ENCODE peak calls at places on chromosomes 3 and 15, in eight cellular contexts. Z is A549, P is IMR-90, J is WTC11, B is GM12878, E is HepG2, M is SK-N-SH, C is K562. G is an unnamed sample.

GRCh38 chr3:16667633-16668032 is 62.4 kb upstream of the DAZL start:
- DNase-seq in Z (no peak), E (no peak), J (no peak), P (no peak), M (no peak), B (no peak), C (no peak), G (no peak)

GRCh38 chr3:105866656-105867653 is 1.9 kb downstream of the CBLB start:
- DNase-seq in P (peak), M (no peak), Z (no peak), B (peak), J (no peak), C (peak), E (peak), G (no peak)

GRCh38 chr3:59401924-59402323 is 352.1 kb upstream of the CFAP20DC start:
- DNase-seq in C (no peak), Z (no peak), P (no peak), J (no peak), E (no peak), M (no peak), B (no peak), G (no peak)

GRCh38 chr3:169583269-169583668 is 80.2 kb downstream of the MECOM start:
- DNase-seq in P (no peak), C (no peak), B (no peak), Z (no peak), J (no peak), E (no peak), M (no peak), G (no peak)

GRCh38 chr15:92898988-92899909 is 875 bp upstream of the CHD2 start:
- DNase-seq in E (no peak), J (no peak), M (no peak), C (peak), Z (peak), P (peak), B (no peak), G (no peak)

GRCh38 chr3:35829499-35829898 is 190.2 kb downstream of the ARPP21 start:
- DNase-seq in E (peak), B (no peak), C (no peak), J (no peak), M (peak), Z (peak), P (no peak), G (no peak)

GRCh38 chr3:69944931-69945493 is 54.5 kb upstream of the SAMMSON start:
- DNase-seq in Z (no peak), C (no peak), P (no peak), E (no peak), B (no peak), J (no peak), M (no peak), G (no peak)

GRCh38 chr15:41797194-41797593 is 22.9 kb downstream of the MAPKBP1 start:
- DNase-seq in M (no peak), B (no peak), Z (no peak), E (no peak), C (no peak), J (no peak), P (no peak), G (no peak)

GRCh38 chr15:90892023-90892422 is 7.7 kb downstream of the FES start:
- DNase-seq in E (no peak), J (no peak), P (no peak), M (no peak), C (no peak), Z (no peak), B (no peak), G (no peak)

GRCh38 chr3:24128195-24129005 is 183.3 kb downstream of the NR1D2 start:
- DNase-seq in B (no peak), M (no peak), Z (peak), J (no peak), C (no peak), P (peak), E (no peak), G (no peak)

GRCh38 chr3:13282986-13283876 is 136.9 kb downstream of the NUP210 start:
- DNase-seq in P (no peak), M (peak), B (no peak), E (no peak), J (peak), Z (peak), C (peak), G (peak)

GRCh38 chr3:24588568-24588967 is 93.9 kb upstream of the THRB start:
- DNase-seq in Z (no peak), B (no peak), C (no peak), M (no peak), P (no peak), E (no peak), J (no peak), G (no peak)

GRCh38 chr3:159829056-159829995 is 159.3 kb upstream of the IL12A start:
- DNase-seq in Z (peak), B (no peak), C (no peak), M (peak), P (peak), J (no peak), E (peak), G (no peak)

GRCh38 chr15:92909131-92909781 is 9.1 kb downstream of the CHD2 start:
- DNase-seq in P (peak), B (no peak), J (no peak), M (no peak), E (no peak), Z (no peak), C (no peak), G (no peak)

GRCh38 chr3:48301814-48302194 is 31.7 kb downstream of the SPINK8 start:
- DNase-seq in C (peak), B (no peak), M (peak), P (peak), Z (peak), J (no peak), E (peak), G (no peak)

GRCh38 chr3:123289336-123290106 is 87.8 kb downstream of the SEC22A start:
- DNase-seq in E (no peak), Z (no peak), M (peak), J (no peak), C (no peak), P (no peak), B (no peak), G (no peak)

GRCh38 chr3:168862466-168862865 is 766.7 kb upstream of the GOLIM4 start:
- DNase-seq in E (no peak), M (no peak), P (no peak), J (no peak), B (no peak), C (no peak), Z (no peak), G (no peak)

DNA sequence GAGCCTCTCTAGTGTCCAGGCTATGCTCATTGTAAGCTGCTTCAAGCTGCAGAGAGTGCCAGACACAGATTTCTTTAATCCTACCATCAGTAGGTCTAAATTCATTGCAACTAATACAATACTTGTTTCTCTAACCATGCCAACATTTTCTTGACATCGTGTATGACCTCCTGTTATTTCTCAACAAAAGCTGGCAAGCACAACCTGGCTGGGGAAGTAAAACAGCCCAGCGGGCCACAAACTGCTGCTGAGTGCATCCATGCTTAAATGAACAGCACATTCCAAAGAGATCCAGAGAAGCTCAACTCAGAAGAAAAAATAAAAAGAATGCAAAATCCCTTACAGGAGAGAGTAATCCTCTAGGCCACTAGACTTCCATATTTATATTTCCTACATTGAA is 36.5 kb downstream of the GMNC start:
- DNase-seq in P (no peak), C (no peak), J (no peak), B (no peak), M (no peak), Z (no peak), E (no peak), G (no peak)
- TF ChIP-seq USF2 in P (no peak), C (no peak), J (no peak), B (no peak), M (no peak), Z (no peak), E (no peak), G (no peak)

DNA sequence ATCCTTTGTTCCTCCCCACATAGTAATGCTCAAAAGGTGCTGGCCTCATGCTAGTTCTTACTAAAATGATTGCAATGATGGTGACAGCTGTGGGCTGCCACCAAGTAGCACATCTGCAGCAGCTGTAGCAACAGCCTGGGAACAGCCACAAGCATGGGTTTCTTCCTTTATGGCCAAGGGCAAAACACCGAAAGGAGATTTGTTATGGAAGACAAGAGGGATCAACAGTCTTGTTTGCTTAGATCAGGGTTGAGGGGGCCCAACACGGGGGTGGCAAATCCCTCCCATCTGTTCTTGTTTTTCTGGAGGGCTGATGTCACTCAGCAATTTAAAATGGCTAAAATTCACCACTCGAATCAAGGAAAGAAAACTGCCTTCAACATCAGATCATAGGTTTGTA is 188.3 kb downstream of the CADPS start:
- DNase-seq in J (no peak), P (no peak), M (no peak), C (no peak), B (no peak), Z (no peak), E (no peak), G (no peak)
- TF ChIP-seq USF2 in J (no peak), P (no peak), M (no peak), C (no peak), B (no peak), Z (no peak), E (no peak), G (no peak)

DNA sequence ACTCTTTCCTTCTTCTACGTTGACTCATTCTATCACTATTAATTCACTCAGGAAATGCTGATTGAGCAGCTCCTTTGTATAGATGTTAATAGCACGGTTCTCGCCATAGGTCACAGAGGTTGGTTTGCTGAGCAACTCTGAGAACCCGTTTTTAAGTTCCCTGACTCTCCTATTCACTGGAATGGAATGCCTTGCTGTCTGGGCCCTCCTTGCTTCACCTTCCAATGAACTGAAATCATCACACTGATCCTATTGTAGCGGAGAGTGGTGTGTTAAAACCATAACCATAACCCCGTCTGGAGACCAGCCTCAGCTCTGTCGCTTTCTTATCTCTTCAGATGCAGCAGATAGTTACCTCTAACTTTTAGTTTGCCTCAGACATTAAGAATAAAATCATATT is 323.6 kb downstream of the GABRB3 start:
- DNase-seq in Z (peak), E (no peak), P (no peak), J (no peak), M (no peak), B (no peak), C (no peak), G (no peak)
- TF ChIP-seq USF2 in Z (no peak), E (no peak), P (no peak), J (no peak), M (no peak), B (no peak), C (no peak), G (no peak)

DNA sequence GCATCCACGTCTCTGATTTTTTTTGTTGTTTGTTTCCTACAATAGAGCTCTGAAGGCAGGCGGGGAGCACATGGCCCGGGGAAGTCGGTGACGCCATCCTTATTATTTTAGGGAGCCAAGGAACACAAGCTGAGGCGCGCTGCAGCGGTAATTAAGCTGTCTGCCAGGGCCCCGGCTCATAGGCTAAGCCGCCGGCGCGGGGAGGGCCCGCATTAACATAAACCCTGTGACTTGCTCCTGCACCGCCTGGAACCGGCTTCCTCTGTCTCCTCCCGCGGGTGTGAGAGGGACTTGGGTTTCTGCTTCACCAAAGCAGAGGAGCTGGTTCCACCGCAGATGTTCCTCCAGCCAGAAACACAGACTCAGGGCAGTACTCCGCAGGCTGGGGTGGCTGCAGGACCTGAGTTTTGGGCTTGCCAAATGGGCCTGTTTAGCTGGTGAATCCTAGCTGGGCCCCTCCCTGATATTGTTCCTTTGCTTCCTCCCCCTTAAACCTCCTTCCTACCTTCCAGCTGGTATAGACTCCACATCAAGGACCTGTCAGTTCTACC is 25.3 kb downstream of the ANP32A start:
- DNase-seq in M (no peak), C (no peak), P (peak), Z (no peak), B (no peak), J (peak), E (no peak), G (peak)
- TF ChIP-seq USF2 in M (no peak), C (no peak), P (no peak), Z (no peak), B (no peak), J (peak), E (no peak), G (no peak)

GRCh38 chr3:107116251-107116650 is 261.0 kb upstream of the CCDC54 start:
- DNase-seq in C (no peak), Z (no peak), M (no peak), J (no peak), P (no peak), B (no peak), E (no peak), G (no peak)

GRCh38 chr3:107112356-107112755 is 264.9 kb upstream of the CCDC54 start:
- DNase-seq in J (no peak), M (no peak), P (no peak), B (no peak), Z (no peak), C (no peak), E (no peak), G (no peak)

GRCh38 chr3:107117156-107117555 is 260.1 kb upstream of the CCDC54 start:
- DNase-seq in B (no peak), C (no peak), Z (no peak), P (no peak), J (no peak), M (no peak), E (no peak), G (no peak)

GRCh38 chr3:107117922-107118576 is 259.2 kb upstream of the CCDC54 start:
- DNase-seq in B (no peak), E (peak), C (peak), P (peak), Z (peak), M (peak), J (peak), G (peak)
- TF ChIP-seq USF2 in B (no peak), E (no peak), C (no peak), P (no peak), Z (no peak), M (no peak), J (no peak), G (no peak)

GRCh38 chr3:182682263-182683229 is 110.8 kb upstream of the ATP11B start:
- DNase-seq in Z (peak), B (peak), M (peak), E (peak), C (peak), P (peak), J (peak), G (no peak)
- TF ChIP-seq USF2 in Z (no peak), B (no peak), M (no peak), E (no peak), C (no peak), P (no peak), J (no peak), G (no peak)

GRCh38 chr3:71341721-71342120 is 241.8 kb downstream of the FOXP1 start:
- DNase-seq in J (no peak), C (no peak), P (peak), E (no peak), B (no peak), M (no peak), Z (no peak), G (no peak)
- TF ChIP-seq USF2 in J (no peak), C (no peak), P (no peak), E (no peak), B (no peak), M (no peak), Z (no peak), G (no peak)

DNA sequence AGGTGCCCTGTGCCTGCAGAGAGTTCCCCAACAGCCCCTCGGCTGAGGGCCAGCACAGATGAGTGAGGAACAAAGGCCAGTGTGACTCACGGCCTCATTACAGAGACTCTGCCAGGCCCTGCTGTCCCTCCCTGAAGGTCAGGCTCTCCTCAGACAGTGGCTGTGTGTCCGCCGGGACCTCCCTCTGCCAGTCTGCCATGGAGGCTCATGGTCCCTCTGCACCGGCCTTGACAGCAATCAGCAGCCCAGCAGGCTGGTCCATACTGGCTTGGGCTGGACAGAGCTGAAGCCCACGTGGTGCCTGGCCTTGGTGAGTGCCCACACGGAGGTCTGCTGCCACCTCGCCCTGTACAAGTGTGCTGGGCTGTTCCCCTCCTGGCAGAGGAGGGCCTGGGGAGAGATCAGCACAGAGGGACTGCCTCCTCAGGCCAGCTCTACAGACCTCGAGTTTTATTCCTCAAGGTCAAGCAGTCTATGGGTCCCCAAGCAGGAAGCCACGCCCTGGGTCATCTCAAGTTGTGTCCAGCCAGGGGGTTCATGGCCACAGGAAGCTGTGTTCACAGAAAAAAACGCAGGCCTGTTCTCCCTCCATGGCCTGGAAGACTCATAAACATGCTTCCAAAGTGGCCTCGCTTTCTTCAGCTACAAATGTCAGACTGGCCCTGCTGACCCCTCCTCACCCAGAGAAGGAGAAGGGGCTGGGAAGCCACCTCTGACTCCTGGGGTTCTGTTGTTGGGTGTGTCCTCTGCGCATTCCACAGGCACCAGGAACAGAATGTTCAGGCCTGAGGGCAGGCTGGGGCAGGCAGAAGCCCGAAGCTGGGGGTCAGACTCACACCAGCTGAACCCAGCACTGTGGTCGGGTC is 27.0 kb downstream of the SLC41A3 start:
- DNase-seq in J (no peak), C (peak), M (peak), P (peak), E (peak), B (no peak), Z (peak), G (no peak)
- TF ChIP-seq USF2 in J (no peak), C (no peak), M (no peak), P (no peak), E (no peak), B (no peak), Z (no peak), G (no peak)

GRCh38 chr3:124992041-124992440 is 57.5 kb upstream of the MUC13 start:
- DNase-seq in C (no peak), M (no peak), J (no peak), Z (no peak), P (no peak), B (no peak), E (peak), G (no peak)

GRCh38 chr3:124997303-124998246 is 58.2 kb downstream of the HEG1 start:
- DNase-seq in E (no peak), C (no peak), J (no peak), P (no peak), Z (no peak), B (no peak), M (peak), G (no peak)

GRCh38 chr3:124998247-124998630 is 57.6 kb downstream of the HEG1 start:
- DNase-seq in B (no peak), Z (no peak), M (no peak), J (no peak), E (no peak), P (no peak), C (no peak), G (no peak)

GRCh38 chr3:124993462-124993861 is 58.9 kb upstream of the MUC13 start:
- DNase-seq in P (no peak), B (no peak), J (no peak), M (no peak), Z (no peak), C (peak), E (no peak), G (no peak)

GRCh38 chr3:124995460-124995994 is 60.3 kb downstream of the HEG1 start:
- DNase-seq in M (peak), C (peak), P (peak), B (peak), J (peak), Z (peak), E (peak), G (peak)
- TF ChIP-seq USF2 in M (no peak), C (no peak), P (no peak), B (no peak), J (no peak), Z (no peak), E (no peak), G (no peak)

DNA sequence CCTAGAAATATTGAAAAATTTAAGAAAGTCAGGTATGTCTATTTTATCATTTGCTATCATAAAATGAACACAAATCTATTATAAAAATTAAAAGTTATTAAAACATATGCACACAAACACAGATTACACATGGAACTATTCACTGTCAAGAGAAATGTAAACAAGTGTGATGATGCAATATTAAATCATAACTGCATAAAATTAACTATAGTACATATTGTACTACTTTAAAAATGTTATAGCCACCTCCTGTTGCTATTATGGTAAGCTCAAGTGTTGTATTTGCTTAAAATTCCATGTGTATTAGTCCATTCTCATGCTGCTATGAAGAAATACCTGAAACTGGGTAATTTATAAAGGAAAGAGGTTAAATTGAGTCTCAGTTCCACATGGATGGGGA is 54.7 kb upstream of the CMC1 start:
- DNase-seq in M (no peak), C (no peak), Z (no peak), B (no peak), P (no peak), J (no peak), E (no peak), G (no peak)
- TF ChIP-seq USF2 in M (no peak), C (no peak), Z (no peak), B (no peak), P (no peak), J (no peak), E (no peak), G (no peak)